ENCODE peak calls at places on chromosome 5, in six cellular contexts. One of them, this sample, is unnamed. For H3F3A, the result is how much of the 10 kb centered on the place peaks cover.

GRCh38 chr5:168047043-168047668 is 244.3 kb upstream of the WWC1 start:
- DNase-seq in MM.1S: peak
- DNase-seq in PC-9: peak
- DNase-seq in GM23248: peak
- DNase-seq in PC-3: peak
- DNase-seq in neural progenitor cell: peak
- DNase-seq in this sample: peak

GRCh38 chr5:176458904-176459561 is 10.8 kb downstream of the FAF2 start:
- DNase-seq in GM23248: peak
- DNase-seq in PC-9: no peak
- DNase-seq in MM.1S: no peak
- DNase-seq in neural progenitor cell: no peak
- DNase-seq in PC-3: peak
- DNase-seq in this sample: no peak

GRCh38 chr5:144117412-144117811 is 53.0 kb downstream of the YIPF5 start:
- DNase-seq in GM23248: no peak
- DNase-seq in PC-3: no peak
- DNase-seq in PC-9: no peak
- DNase-seq in neural progenitor cell: no peak
- DNase-seq in MM.1S: no peak
- DNase-seq in this sample: no peak

GRCh38 chr5:157870837-157871834 is 12.2 kb upstream of the CLINT1 start:
- DNase-seq in GM23248: peak
- DNase-seq in neural progenitor cell: no peak
- DNase-seq in PC-3: peak
- DNase-seq in PC-9: no peak
- DNase-seq in MM.1S: no peak
- DNase-seq in this sample: no peak

GRCh38 chr5:152297866-152298265 is 107.2 kb downstream of the NMUR2 start:
- DNase-seq in GM23248: no peak
- DNase-seq in PC-3: peak
- DNase-seq in neural progenitor cell: no peak
- DNase-seq in PC-9: no peak
- DNase-seq in MM.1S: no peak
- DNase-seq in this sample: no peak

GRCh38 chr5:5591567-5591966 is 169.1 kb downstream of the ICE1 start:
- DNase-seq in PC-9: no peak
- DNase-seq in neural progenitor cell: peak
- DNase-seq in PC-3: no peak
- DNase-seq in GM23248: no peak
- DNase-seq in MM.1S: no peak
- DNase-seq in this sample: no peak

GRCh38 chr5:143170977-143171376 is 232.5 kb downstream of the NR3C1 start:
- DNase-seq in PC-3: no peak
- DNase-seq in PC-9: no peak
- DNase-seq in GM23248: no peak
- DNase-seq in neural progenitor cell: no peak
- DNase-seq in MM.1S: no peak
- DNase-seq in this sample: no peak

GRCh38 chr5:177452688-177453638 is 6.3 kb downstream of the PRR7 start:
- DNase-seq in PC-9: no peak
- DNase-seq in GM23248: peak
- DNase-seq in neural progenitor cell: no peak
- DNase-seq in PC-3: no peak
- DNase-seq in MM.1S: no peak
- DNase-seq in this sample: no peak

DNA sequence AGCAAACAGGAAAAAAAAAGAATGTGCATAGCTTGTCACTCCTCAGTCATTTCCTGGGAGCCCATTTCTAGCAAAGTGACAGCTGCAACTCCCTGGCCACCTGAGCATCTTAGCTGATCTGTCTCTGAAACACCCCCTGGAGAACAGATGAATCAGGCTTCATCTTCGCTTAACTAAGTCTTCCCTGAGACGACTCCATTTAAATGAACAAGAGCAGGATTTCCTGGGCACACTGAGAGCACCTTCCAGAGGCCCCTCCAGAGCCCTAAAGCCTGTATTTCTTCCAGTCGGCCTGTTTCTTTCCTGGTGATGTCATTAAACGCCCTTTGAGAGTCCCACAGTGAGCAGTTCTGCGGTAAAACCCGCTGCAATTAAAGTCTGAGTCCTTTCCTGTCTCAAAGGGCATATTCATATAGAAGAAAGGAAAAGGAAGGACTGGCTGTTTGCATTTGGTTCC is 13.9 kb downstream of the TGFBI start:
- DNase-seq in MM.1S: no peak
- DNase-seq in neural progenitor cell: peak
- DNase-seq in GM23248: peak
- DNase-seq in PC-9: no peak
- DNase-seq in PC-3: peak
- DNase-seq in this sample: no peak
- H3F3A ChIP-seq in MM.1S: under half
- H3F3A ChIP-seq in neural progenitor cell: under half
- H3F3A ChIP-seq in GM23248: half or more
- H3F3A ChIP-seq in PC-9: under half
- H3F3A ChIP-seq in PC-3: under half
- H3F3A ChIP-seq in this sample: under half

GRCh38 chr5:159415301-159415937 is 85.1 kb upstream of the IL12B start:
- DNase-seq in PC-3: no peak
- DNase-seq in neural progenitor cell: no peak
- DNase-seq in PC-9: no peak
- DNase-seq in GM23248: peak
- DNase-seq in MM.1S: no peak
- DNase-seq in this sample: no peak
- TF ChIP-seq EZH2 in PC-3: no peak
- TF ChIP-seq EZH2 in neural progenitor cell: no peak
- TF ChIP-seq EZH2 in PC-9: no peak
- TF ChIP-seq EZH2 in GM23248: no peak
- TF ChIP-seq EZH2 in MM.1S: no peak
- TF ChIP-seq EZH2 in this sample: no peak

DNA sequence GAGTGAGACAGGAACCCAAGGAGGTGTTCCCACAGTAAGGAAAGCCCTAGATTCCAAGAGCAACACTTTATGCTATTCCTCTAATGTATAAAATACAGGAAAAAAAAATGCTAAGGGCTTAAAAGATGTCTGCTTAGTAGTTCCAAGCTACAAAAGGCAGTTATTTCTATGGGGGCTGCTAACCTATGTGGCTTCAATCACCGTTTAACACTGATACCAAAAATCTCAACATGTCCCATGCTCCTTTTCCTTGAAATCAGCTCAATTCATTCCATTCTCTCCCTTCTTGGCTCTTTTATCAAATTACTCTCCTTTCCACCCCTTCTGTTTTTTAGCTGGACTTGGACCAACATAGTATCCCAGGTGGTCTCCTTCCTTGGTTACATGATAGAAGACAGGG is 20.6 kb downstream of the CCNH start:
- DNase-seq in PC-9: no peak
- DNase-seq in neural progenitor cell: no peak
- DNase-seq in GM23248: no peak
- DNase-seq in PC-3: no peak
- DNase-seq in MM.1S: no peak
- DNase-seq in this sample: no peak
- H3F3A ChIP-seq in PC-9: under half
- H3F3A ChIP-seq in neural progenitor cell: under half
- H3F3A ChIP-seq in GM23248: half or more
- H3F3A ChIP-seq in PC-3: under half
- H3F3A ChIP-seq in MM.1S: under half
- H3F3A ChIP-seq in this sample: under half

GRCh38 chr5:135027699-135028615 is 6.1 kb downstream of the PITX1 start:
- DNase-seq in PC-9: no peak
- DNase-seq in neural progenitor cell: peak
- DNase-seq in MM.1S: no peak
- DNase-seq in PC-3: no peak
- DNase-seq in GM23248: no peak
- DNase-seq in this sample: peak
- TF ChIP-seq EZH2 in PC-9: no peak
- TF ChIP-seq EZH2 in neural progenitor cell: peak
- TF ChIP-seq EZH2 in MM.1S: no peak
- TF ChIP-seq EZH2 in PC-3: no peak
- TF ChIP-seq EZH2 in GM23248: peak
- TF ChIP-seq EZH2 in this sample: peak

GRCh38 chr5:133932441-133933168 is 35.8 kb downstream of the C5orf15 start:
- DNase-seq in MM.1S: no peak
- DNase-seq in PC-3: no peak
- DNase-seq in GM23248: no peak
- DNase-seq in PC-9: no peak
- DNase-seq in neural progenitor cell: no peak
- DNase-seq in this sample: no peak

GRCh38 chr5:133934822-133935793 is 33.3 kb downstream of the C5orf15 start:
- DNase-seq in PC-3: no peak
- DNase-seq in neural progenitor cell: no peak
- DNase-seq in MM.1S: no peak
- DNase-seq in GM23248: no peak
- DNase-seq in PC-9: no peak
- DNase-seq in this sample: no peak

GRCh38 chr5:133933169-133933509 is 35.3 kb downstream of the C5orf15 start:
- DNase-seq in GM23248: no peak
- DNase-seq in neural progenitor cell: no peak
- DNase-seq in PC-9: no peak
- DNase-seq in MM.1S: no peak
- DNase-seq in PC-3: no peak
- DNase-seq in this sample: no peak

GRCh38 chr5:133934311-133934710 is 34.1 kb downstream of the C5orf15 start:
- DNase-seq in GM23248: no peak
- DNase-seq in MM.1S: no peak
- DNase-seq in neural progenitor cell: no peak
- DNase-seq in PC-3: no peak
- DNase-seq in PC-9: no peak
- DNase-seq in this sample: no peak

GRCh38 chr5:133933670-133934295 is 34.6 kb downstream of the C5orf15 start:
- DNase-seq in PC-9: no peak
- DNase-seq in GM23248: no peak
- DNase-seq in MM.1S: no peak
- DNase-seq in PC-3: no peak
- DNase-seq in neural progenitor cell: no peak
- DNase-seq in this sample: no peak
- H3F3A ChIP-seq in PC-9: under half
- H3F3A ChIP-seq in GM23248: under half
- H3F3A ChIP-seq in MM.1S: under half
- H3F3A ChIP-seq in PC-3: under half
- H3F3A ChIP-seq in neural progenitor cell: under half
- H3F3A ChIP-seq in this sample: under half

GRCh38 chr5:135578685-135579341 is at the start of gene CXCL14:
- DNase-seq in PC-3: no peak
- DNase-seq in MM.1S: no peak
- DNase-seq in PC-9: no peak
- DNase-seq in neural progenitor cell: peak
- DNase-seq in GM23248: peak
- DNase-seq in this sample: peak
- TF ChIP-seq EZH2 in PC-3: no peak
- TF ChIP-seq EZH2 in MM.1S: no peak
- TF ChIP-seq EZH2 in PC-9: no peak
- TF ChIP-seq EZH2 in neural progenitor cell: peak
- TF ChIP-seq EZH2 in GM23248: no peak
- TF ChIP-seq EZH2 in this sample: peak